ENCODE peak calls at places on chromosome 1, in six cellular contexts. One of them, this sample, is unnamed.

GRCh38 chr1:246275036-246275435 is 232.0 kb downstream of the SMYD3 start:
- DNase-seq in body of pancreas: no peak
- DNase-seq in A549: no peak
- DNase-seq in tibial nerve: no peak
- DNase-seq in ovary: no peak
- DNase-seq in NB4: no peak
- DNase-seq in this sample: no peak

GRCh38 chr1:201886103-201886885 is 2.4 kb upstream of the SHISA4 start:
- DNase-seq in body of pancreas: no peak
- DNase-seq in A549: no peak
- DNase-seq in tibial nerve: no peak
- DNase-seq in ovary: no peak
- DNase-seq in NB4: no peak
- DNase-seq in this sample: no peak

GRCh38 chr1:78472851-78473496 is 17.8 kb upstream of the PTGFR start:
- DNase-seq in body of pancreas: no peak
- DNase-seq in A549: no peak
- DNase-seq in tibial nerve: no peak
- DNase-seq in ovary: no peak
- DNase-seq in NB4: no peak
- DNase-seq in this sample: no peak

GRCh38 chr1:109482242-109482641 is 1.5 kb upstream of the ATXN7L2 start:
- DNase-seq in body of pancreas: no peak
- DNase-seq in A549: no peak
- DNase-seq in tibial nerve: no peak
- DNase-seq in ovary: no peak
- DNase-seq in NB4: no peak
- DNase-seq in this sample: no peak

GRCh38 chr1:224726783-224727182 is 110.7 kb downstream of the CNIH3 start:
- DNase-seq in body of pancreas: peak; percentile 24
- DNase-seq in A549: no peak
- DNase-seq in tibial nerve: peak; percentile 70
- DNase-seq in ovary: no peak
- DNase-seq in NB4: peak; percentile 82
- DNase-seq in this sample: peak; percentile 71

GRCh38 chr1:35111106-35111505 is 31.9 kb downstream of the ZMYM1 start:
- DNase-seq in body of pancreas: no peak
- DNase-seq in A549: peak; percentile 8
- DNase-seq in tibial nerve: no peak
- DNase-seq in ovary: no peak
- DNase-seq in NB4: no peak
- DNase-seq in this sample: peak; percentile 48

GRCh38 chr1:216843426-216843825 is 120.2 kb upstream of the ESRRG start:
- DNase-seq in body of pancreas: no peak
- DNase-seq in A549: no peak
- DNase-seq in tibial nerve: no peak
- DNase-seq in ovary: no peak
- DNase-seq in NB4: no peak
- DNase-seq in this sample: no peak

GRCh38 chr1:176701151-176701866 is 238.3 kb downstream of the PAPPA2 start:
- DNase-seq in body of pancreas: no peak
- DNase-seq in A549: no peak
- DNase-seq in tibial nerve: no peak
- DNase-seq in ovary: no peak
- DNase-seq in NB4: no peak
- DNase-seq in this sample: no peak

GRCh38 chr1:16981269-16981849 is 939 bp upstream of the MFAP2 start:
- DNase-seq in body of pancreas: no peak
- DNase-seq in A549: no peak
- DNase-seq in tibial nerve: no peak
- DNase-seq in ovary: no peak
- DNase-seq in NB4: no peak
- DNase-seq in this sample: peak; percentile 90

GRCh38 chr1:236540813-236541465 is 17.2 kb downstream of the LGALS8 start:
- DNase-seq in body of pancreas: no peak
- DNase-seq in A549: no peak
- DNase-seq in tibial nerve: no peak
- DNase-seq in ovary: no peak
- DNase-seq in NB4: no peak
- DNase-seq in this sample: no peak

GRCh38 chr1:92298573-92299476 is at the start of the genes GLMN and RPAP2:
- DNase-seq in body of pancreas: peak; percentile 84
- DNase-seq in A549: peak; percentile 40
- DNase-seq in tibial nerve: peak; percentile 53
- DNase-seq in ovary: peak; percentile 77
- DNase-seq in NB4: peak; percentile 92
- DNase-seq in this sample: peak; percentile 85
- TF ChIP-seq POLR2A in body of pancreas: peak; percentile 88
- TF ChIP-seq POLR2A in A549: peak; percentile 92
- TF ChIP-seq POLR2A in tibial nerve: peak; percentile 90
- TF ChIP-seq POLR2A in ovary: peak; percentile 61
- TF ChIP-seq POLR2A in NB4: peak; percentile 88
- TF ChIP-seq POLR2A in this sample: peak; percentile 96

GRCh38 chr1:67687649-67688048 is 2.6 kb downstream of the GADD45A start:
- DNase-seq in body of pancreas: no peak
- DNase-seq in A549: no peak
- DNase-seq in tibial nerve: no peak
- DNase-seq in ovary: no peak
- DNase-seq in NB4: peak; percentile 52
- DNase-seq in this sample: no peak

GRCh38 chr1:67690018-67690363 is 5.0 kb downstream of the GADD45A start:
- DNase-seq in body of pancreas: no peak
- DNase-seq in A549: no peak
- DNase-seq in tibial nerve: no peak
- DNase-seq in ovary: no peak
- DNase-seq in NB4: no peak
- DNase-seq in this sample: no peak

GRCh38 chr1:67687198-67687545 is 2.2 kb downstream of the GADD45A start:
- DNase-seq in body of pancreas: no peak
- DNase-seq in A549: no peak
- DNase-seq in tibial nerve: no peak
- DNase-seq in ovary: no peak
- DNase-seq in NB4: no peak
- DNase-seq in this sample: no peak

GRCh38 chr1:67689267-67690017 is 4.4 kb downstream of the GADD45A start:
- DNase-seq in body of pancreas: no peak
- DNase-seq in A549: no peak
- DNase-seq in tibial nerve: no peak
- DNase-seq in ovary: no peak
- DNase-seq in NB4: no peak
- DNase-seq in this sample: no peak

GRCh38 chr1:67688526-67689219 is 3.7 kb downstream of the GADD45A start:
- DNase-seq in body of pancreas: no peak
- DNase-seq in A549: no peak
- DNase-seq in tibial nerve: no peak
- DNase-seq in ovary: no peak
- DNase-seq in NB4: peak; percentile 61
- DNase-seq in this sample: no peak
- TF ChIP-seq POLR2A in body of pancreas: peak; percentile 16
- TF ChIP-seq POLR2A in A549: no peak
- TF ChIP-seq POLR2A in tibial nerve: no peak
- TF ChIP-seq POLR2A in ovary: no peak
- TF ChIP-seq POLR2A in NB4: no peak
- TF ChIP-seq POLR2A in this sample: no peak

GRCh38 chr1:156248323-156248683 is 447 bp upstream of the PAQR6 start:
- DNase-seq in body of pancreas: no peak
- DNase-seq in A549: no peak
- DNase-seq in tibial nerve: no peak
- DNase-seq in ovary: no peak
- DNase-seq in NB4: no peak
- DNase-seq in this sample: no peak

GRCh38 chr1:156249593-156249992 is 1.7 kb upstream of the PAQR6 start:
- DNase-seq in body of pancreas: no peak
- DNase-seq in A549: no peak
- DNase-seq in tibial nerve: no peak
- DNase-seq in ovary: no peak
- DNase-seq in NB4: no peak
- DNase-seq in this sample: no peak

GRCh38 chr1:156246241-156246761 is 1.6 kb downstream of the PAQR6 start:
- DNase-seq in body of pancreas: no peak
- DNase-seq in A549: no peak
- DNase-seq in tibial nerve: no peak
- DNase-seq in ovary: no peak
- DNase-seq in NB4: peak; percentile 49
- DNase-seq in this sample: no peak

GRCh38 chr1:156246762-156247459 is 945 bp downstream of the PAQR6 start:
- DNase-seq in body of pancreas: peak; percentile 33
- DNase-seq in A549: no peak
- DNase-seq in tibial nerve: no peak
- DNase-seq in ovary: no peak
- DNase-seq in NB4: no peak
- DNase-seq in this sample: no peak

GRCh38 chr1:156247460-156248322 is at the start of gene PAQR6:
- DNase-seq in body of pancreas: peak; percentile 50
- DNase-seq in A549: no peak
- DNase-seq in tibial nerve: no peak
- DNase-seq in ovary: no peak
- DNase-seq in NB4: no peak
- DNase-seq in this sample: no peak
- TF ChIP-seq POLR2A in body of pancreas: no peak
- TF ChIP-seq POLR2A in A549: no peak
- TF ChIP-seq POLR2A in tibial nerve: peak; percentile 47
- TF ChIP-seq POLR2A in ovary: no peak
- TF ChIP-seq POLR2A in NB4: no peak
- TF ChIP-seq POLR2A in this sample: no peak

DNA sequence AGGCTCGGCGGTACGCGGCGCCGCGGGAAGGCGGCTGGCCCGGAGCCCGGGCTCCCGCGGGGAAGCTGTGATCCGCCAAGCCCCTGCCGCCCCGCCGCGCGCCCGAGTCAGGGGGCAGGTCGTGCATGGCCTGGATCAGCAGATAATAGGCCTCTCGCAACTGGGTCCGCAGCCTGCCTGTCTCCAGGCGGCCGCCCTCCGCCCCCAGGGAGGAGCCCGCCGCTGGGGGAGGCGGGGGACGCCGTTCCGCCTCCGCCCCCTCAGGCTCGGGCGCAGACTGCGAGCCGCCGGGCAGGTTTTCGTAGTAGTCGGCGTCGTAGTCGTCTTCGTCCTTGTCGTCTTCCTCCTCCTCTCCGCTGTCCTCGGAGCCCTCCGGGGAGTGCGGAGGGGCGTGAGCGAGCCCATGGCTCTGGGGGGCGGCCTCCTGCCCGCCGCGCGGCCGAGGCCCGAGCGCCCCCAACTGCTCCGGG is at the start of gene SYDE2:
- DNase-seq in body of pancreas: peak; percentile 89
- DNase-seq in A549: peak; percentile 44
- DNase-seq in tibial nerve: peak; percentile 15
- DNase-seq in ovary: peak; percentile 72
- DNase-seq in NB4: peak; percentile 85
- DNase-seq in this sample: peak; percentile 82
- TF ChIP-seq POLR2A in body of pancreas: peak; percentile 92
- TF ChIP-seq POLR2A in A549: no peak
- TF ChIP-seq POLR2A in tibial nerve: peak; percentile 19
- TF ChIP-seq POLR2A in ovary: peak; percentile 35
- TF ChIP-seq POLR2A in NB4: no peak
- TF ChIP-seq POLR2A in this sample: peak; percentile 75

DNA sequence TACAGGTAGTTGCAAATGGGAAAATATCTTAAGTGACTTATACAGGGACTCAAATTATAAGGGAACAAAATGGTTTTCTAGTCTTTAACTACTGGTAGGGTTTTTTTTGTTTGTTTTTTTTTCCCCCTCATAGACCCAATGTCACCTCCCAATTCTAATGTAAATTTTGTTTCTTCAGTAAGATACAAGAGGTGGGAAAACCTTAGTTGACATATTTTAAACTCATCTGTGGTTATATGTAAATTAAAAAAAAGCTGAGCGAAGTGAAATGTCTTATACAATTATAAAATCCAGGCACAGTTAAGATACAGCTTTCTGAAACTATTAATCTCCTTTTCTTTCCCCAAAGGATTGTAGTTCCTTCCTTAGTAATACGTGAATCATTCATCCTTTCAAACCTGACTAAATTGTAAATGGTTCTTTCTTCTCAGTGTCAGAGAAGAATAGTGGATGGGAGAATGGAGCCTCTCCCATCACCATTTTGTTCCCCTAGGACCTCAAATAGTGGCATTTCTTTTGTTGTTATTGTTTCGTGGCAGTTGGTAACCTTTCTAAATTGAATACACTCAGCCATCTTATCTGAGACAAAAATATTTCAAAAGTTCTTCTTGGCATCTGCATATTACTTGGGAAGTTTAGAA is 11.2 kb downstream of the TSEN15 start:
- DNase-seq in body of pancreas: no peak
- DNase-seq in A549: no peak
- DNase-seq in tibial nerve: no peak
- DNase-seq in ovary: no peak
- DNase-seq in NB4: no peak
- DNase-seq in this sample: no peak
- TF ChIP-seq POLR2A in body of pancreas: no peak
- TF ChIP-seq POLR2A in A549: no peak
- TF ChIP-seq POLR2A in tibial nerve: no peak
- TF ChIP-seq POLR2A in ovary: no peak
- TF ChIP-seq POLR2A in NB4: no peak
- TF ChIP-seq POLR2A in this sample: no peak